ENCODE peak calls at places on chromosomes 11 and 22, in eight cellular contexts. R is tibial artery; E is GM23248; O is CD4-positive, alpha-beta T cell; P is aorta; L is AG04450; A is trophoblast cell; F is HCT116. Z is an unnamed sample.

GRCh38 chr11:75246673-75247350 is 6.2 kb downstream of the TPBGL start:
- DNase-seq in R (peak; percentile 13), E (no peak), O (no peak), P (no peak), L (no peak), A (no peak), F (no peak), Z (no peak)

GRCh38 chr11:128796275-128796674 is 70.8 kb downstream of the KCNJ1 start:
- DNase-seq in R (no peak), E (peak; percentile 62), O (no peak), P (no peak), L (no peak), A (no peak), F (no peak), Z (no peak)

GRCh38 chr11:66136752-66137123 is 66.7 kb downstream of the PACS1 start:
- DNase-seq in R (no peak), E (peak; percentile 55), O (no peak), P (no peak), L (no peak), A (no peak), F (no peak), Z (peak; percentile 32)

GRCh38 chr11:45089845-45090499 is 56.5 kb upstream of the PRDM11 start:
- DNase-seq in R (no peak), E (peak; percentile 82), O (no peak), P (no peak), L (no peak), A (no peak), F (no peak), Z (peak; percentile 73)

GRCh38 chr11:6548121-6548520 is 51.0 kb downstream of the DNHD1 start:
- DNase-seq in R (no peak), E (no peak), O (no peak), P (no peak), L (no peak), A (no peak), F (no peak), Z (peak; percentile 3)

GRCh38 chr11:110991621-110992355 is 253.7 kb upstream of the POU2AF2 start:
- DNase-seq in R (peak; percentile 24), E (peak; percentile 84), O (no peak), P (no peak), L (no peak), A (no peak), F (no peak), Z (no peak)

GRCh38 chr11:35927730-35928129 is 16.1 kb upstream of the LDLRAD3 start:
- DNase-seq in R (peak; percentile 62), E (peak; percentile 45), O (no peak), P (peak; percentile 66), L (no peak), A (peak; percentile 90), F (no peak), Z (peak; percentile 97)

GRCh38 chr11:61083601-61084147 is 18.6 kb upstream of the CD5 start:
- DNase-seq in R (no peak), E (no peak), O (peak; percentile 58), P (no peak), L (no peak), A (peak; percentile 69), F (no peak), Z (no peak)

DNA sequence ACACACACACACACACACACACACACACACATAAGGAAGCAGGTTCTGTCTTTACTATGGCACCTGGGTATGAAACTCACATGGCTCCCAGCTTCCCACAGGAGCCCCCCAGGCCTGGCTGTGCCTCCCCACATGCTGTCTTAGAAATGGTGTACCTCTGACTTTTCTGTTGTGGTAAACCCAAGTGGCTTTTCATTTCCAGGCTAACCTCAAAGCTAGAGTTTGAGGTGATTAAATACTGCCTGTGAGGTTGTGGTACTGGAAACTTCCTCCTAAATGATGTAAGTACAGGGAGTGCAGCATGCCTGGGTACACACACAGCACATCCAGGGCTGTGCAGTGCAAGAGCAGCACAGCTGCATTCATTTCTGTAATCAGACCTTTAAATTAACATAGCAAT is 34.4 kb downstream of the ME3 start:
- DNase-seq in R (no peak), E (no peak), O (no peak), P (no peak), L (no peak), A (no peak), F (no peak), Z (no peak)
- H3K27me3 ChIP-seq in R (no peaks in the 10 kb centered on the region), E (no peaks in the 10 kb centered on the region), O (no peaks in the 10 kb centered on the region), P (no peaks in the 10 kb centered on the region), L (no peaks in the 10 kb centered on the region), A (no peaks in the 10 kb centered on the region), F (no peaks in the 10 kb centered on the region), Z (no peaks in the 10 kb centered on the region)

GRCh38 chr22:48523091-48523490 is 1304.6 kb downstream of the BRD1 start:
- DNase-seq in R (no peak), E (no peak), O (no peak), P (no peak), L (no peak), A (no peak), F (no peak), Z (no peak)
- H3K27me3 ChIP-seq in R (no peaks in the 10 kb centered on the region), E (no peaks in the 10 kb centered on the region), O (no peaks in the 10 kb centered on the region), P (no peaks in the 10 kb centered on the region), L (no peaks in the 10 kb centered on the region), A (no peaks in the 10 kb centered on the region), F (no peaks in the 10 kb centered on the region), Z (no peaks in the 10 kb centered on the region)

GRCh38 chr11:116439480-116439759 is 333.4 kb downstream of the BUD13 start:
- DNase-seq in R (no peak), E (no peak), O (no peak), P (no peak), L (no peak), A (no peak), F (no peak), Z (no peak)
- H3K27me3 ChIP-seq in R (no peaks in the 10 kb centered on the region), E (no peaks in the 10 kb centered on the region), O (peaks cover 3% of the 10 kb centered on the region), P (peaks cover 2% of the 10 kb centered on the region), L (no peaks in the 10 kb centered on the region), A (no peaks in the 10 kb centered on the region), F (peaks cover 18% of the 10 kb centered on the region), Z (no peaks in the 10 kb centered on the region)

GRCh38 chr11:126575849-126576248 is 220.4 kb downstream of the ST3GAL4 start:
- DNase-seq in R (no peak), E (no peak), O (no peak), P (no peak), L (no peak), A (no peak), F (no peak), Z (no peak)

GRCh38 chr11:126573325-126574076 is 218.0 kb downstream of the ST3GAL4 start:
- DNase-seq in R (no peak), E (no peak), O (no peak), P (no peak), L (no peak), A (no peak), F (no peak), Z (no peak)

GRCh38 chr11:126567419-126567818 is 211.9 kb downstream of the ST3GAL4 start:
- DNase-seq in R (no peak), E (no peak), O (no peak), P (no peak), L (no peak), A (no peak), F (no peak), Z (no peak)

GRCh38 chr11:126564588-126564987 is 209.1 kb downstream of the ST3GAL4 start:
- DNase-seq in R (no peak), E (no peak), O (no peak), P (no peak), L (no peak), A (no peak), F (no peak), Z (no peak)

GRCh38 chr11:126570489-126570888 is 215.0 kb downstream of the ST3GAL4 start:
- DNase-seq in R (no peak), E (no peak), O (no peak), P (no peak), L (no peak), A (no peak), F (no peak), Z (no peak)
- H3K27me3 ChIP-seq in R (no peaks in the 10 kb centered on the region), E (no peaks in the 10 kb centered on the region), O (peaks cover 4% of the 10 kb centered on the region), P (no peaks in the 10 kb centered on the region), L (no peaks in the 10 kb centered on the region), A (no peaks in the 10 kb centered on the region), F (peaks cover 68% of the 10 kb centered on the region), Z (no peaks in the 10 kb centered on the region)

GRCh38 chr22:29061773-29062172 is at the start of gene C22orf31:
- DNase-seq in R (no peak), E (no peak), O (no peak), P (no peak), L (no peak), A (peak; percentile 55), F (no peak), Z (no peak)

GRCh38 chr22:29056472-29056871 is 5.2 kb downstream of the C22orf31 start:
- DNase-seq in R (no peak), E (no peak), O (no peak), P (no peak), L (no peak), A (no peak), F (no peak), Z (no peak)

GRCh38 chr22:29062286-29062949 is 787 bp upstream of the C22orf31 start:
- DNase-seq in R (no peak), E (peak; percentile 43), O (no peak), P (no peak), L (no peak), A (no peak), F (no peak), Z (no peak)

GRCh38 chr22:29060931-29061330 is 700 bp downstream of the C22orf31 start:
- DNase-seq in R (no peak), E (no peak), O (no peak), P (no peak), L (no peak), A (no peak), F (no peak), Z (no peak)

GRCh38 chr22:29060251-29060650 is 1.4 kb downstream of the C22orf31 start:
- DNase-seq in R (no peak), E (no peak), O (no peak), P (no peak), L (no peak), A (no peak), F (no peak), Z (no peak)
- H3K27me3 ChIP-seq in R (no peaks in the 10 kb centered on the region), E (no peaks in the 10 kb centered on the region), O (no peaks in the 10 kb centered on the region), P (no peaks in the 10 kb centered on the region), L (peaks cover 7% of the 10 kb centered on the region), A (no peaks in the 10 kb centered on the region), F (no peaks in the 10 kb centered on the region), Z (no peaks in the 10 kb centered on the region)

GRCh38 chr11:69230856-69231425 is 63.0 kb upstream of the MYEOV start:
- DNase-seq in R (peak; percentile 2), E (no peak), O (no peak), P (no peak), L (no peak), A (no peak), F (no peak), Z (no peak)
- H3K27me3 ChIP-seq in R (no peaks in the 10 kb centered on the region), E (peaks cover 26% of the 10 kb centered on the region), O (peaks cover 5% of the 10 kb centered on the region), P (no peaks in the 10 kb centered on the region), L (peaks cover 28% of the 10 kb centered on the region), A (no peaks in the 10 kb centered on the region), F (no peaks in the 10 kb centered on the region), Z (peaks cover 3% of the 10 kb centered on the region)

Z was measured in bronchial epithelial cell.